ENCODE peak calls at places on chromosomes 16 and 17, in five cellular contexts. One of them, this sample, is unnamed.

GRCh38 chr16:46973457-46974324 is at the start of gene DNAJA2:
- DNase-seq in PC-9: peak; percentile 66
- DNase-seq in GM23338: peak; percentile 92
- DNase-seq in CD8-positive, alpha-beta memory T cell: peak; percentile 92
- DNase-seq in left ventricle myocardium inferior: peak; percentile 93
- DNase-seq in this sample: peak; percentile 96

GRCh38 chr16:72620853-72621252 is 427.1 kb downstream of the ZFHX3 start:
- DNase-seq in PC-9: no peak
- DNase-seq in GM23338: no peak
- DNase-seq in CD8-positive, alpha-beta memory T cell: no peak
- DNase-seq in left ventricle myocardium inferior: no peak
- DNase-seq in this sample: no peak

GRCh38 chr17:79979201-79979840 is 56.4 kb downstream of the TBC1D16 start:
- DNase-seq in PC-9: no peak
- DNase-seq in GM23338: no peak
- DNase-seq in CD8-positive, alpha-beta memory T cell: no peak
- DNase-seq in left ventricle myocardium inferior: no peak
- DNase-seq in this sample: peak; percentile 30

GRCh38 chr16:54693864-54694263 is 236.8 kb upstream of the IRX5 start:
- DNase-seq in PC-9: no peak
- DNase-seq in GM23338: no peak
- DNase-seq in CD8-positive, alpha-beta memory T cell: no peak
- DNase-seq in left ventricle myocardium inferior: no peak
- DNase-seq in this sample: no peak

GRCh38 chr16:28326881-28327610 is 34.7 kb downstream of the SBK1 start:
- DNase-seq in PC-9: peak; percentile 56
- DNase-seq in GM23338: peak; percentile 84
- DNase-seq in CD8-positive, alpha-beta memory T cell: peak; percentile 59
- DNase-seq in left ventricle myocardium inferior: peak; percentile 37
- DNase-seq in this sample: peak; percentile 84

GRCh38 chr17:17792551-17793377 is 44.0 kb downstream of the SREBF1 start:
- DNase-seq in PC-9: no peak
- DNase-seq in GM23338: peak; percentile 69
- DNase-seq in CD8-positive, alpha-beta memory T cell: peak; percentile 56
- DNase-seq in left ventricle myocardium inferior: no peak
- DNase-seq in this sample: peak; percentile 83

GRCh38 chr17:77125432-77125901 is 15.3 kb upstream of the SEC14L1 start:
- DNase-seq in PC-9: peak; percentile 98
- DNase-seq in GM23338: no peak
- DNase-seq in CD8-positive, alpha-beta memory T cell: no peak
- DNase-seq in left ventricle myocardium inferior: no peak
- DNase-seq in this sample: no peak

GRCh38 chr17:43840814-43841213 is 6.2 kb upstream of the CD300LG start:
- DNase-seq in PC-9: peak; percentile 47
- DNase-seq in GM23338: peak; percentile 46
- DNase-seq in CD8-positive, alpha-beta memory T cell: no peak
- DNase-seq in left ventricle myocardium inferior: no peak
- DNase-seq in this sample: peak; percentile 69

GRCh38 chr17:77318491-77319210 is 177.9 kb downstream of the SEC14L1 start:
- DNase-seq in PC-9: no peak
- DNase-seq in GM23338: no peak
- DNase-seq in CD8-positive, alpha-beta memory T cell: no peak
- DNase-seq in left ventricle myocardium inferior: no peak
- DNase-seq in this sample: peak; percentile 25

GRCh38 chr17:28384281-28385036 is 13.0 kb downstream of the SARM1 start:
- DNase-seq in PC-9: peak; percentile 77
- DNase-seq in GM23338: peak; percentile 66
- DNase-seq in CD8-positive, alpha-beta memory T cell: peak; percentile 49
- DNase-seq in left ventricle myocardium inferior: peak; percentile 49
- DNase-seq in this sample: no peak

GRCh38 chr17:76597156-76598003 is 11.7 kb upstream of the ST6GALNAC2 start:
- DNase-seq in PC-9: peak; percentile 67
- DNase-seq in GM23338: no peak
- DNase-seq in CD8-positive, alpha-beta memory T cell: no peak
- DNase-seq in left ventricle myocardium inferior: no peak
- DNase-seq in this sample: peak; percentile 10

GRCh38 chr16:27317320-27317719 is 3.5 kb downstream of the IL4R start:
- DNase-seq in PC-9: no peak
- DNase-seq in GM23338: no peak
- DNase-seq in CD8-positive, alpha-beta memory T cell: no peak
- DNase-seq in left ventricle myocardium inferior: no peak
- DNase-seq in this sample: no peak

GRCh38 chr16:88970095-88970494 is 6.9 kb downstream of the CBFA2T3 start:
- DNase-seq in PC-9: no peak
- DNase-seq in GM23338: no peak
- DNase-seq in CD8-positive, alpha-beta memory T cell: no peak
- DNase-seq in left ventricle myocardium inferior: no peak
- DNase-seq in this sample: no peak

GRCh38 chr16:85310868-85311585 is 198.8 kb upstream of the CIBAR2 start:
- DNase-seq in PC-9: no peak
- DNase-seq in GM23338: peak; percentile 51
- DNase-seq in CD8-positive, alpha-beta memory T cell: no peak
- DNase-seq in left ventricle myocardium inferior: peak; percentile 37
- DNase-seq in this sample: peak; percentile 80

GRCh38 chr16:24282129-24282528 is 26.0 kb downstream of the CACNG3 start:
- DNase-seq in PC-9: no peak
- DNase-seq in GM23338: no peak
- DNase-seq in CD8-positive, alpha-beta memory T cell: no peak
- DNase-seq in left ventricle myocardium inferior: no peak
- DNase-seq in this sample: no peak

GRCh38 chr17:76032073-76032779 is 5.1 kb upstream of the EVPL start:
- DNase-seq in PC-9: no peak
- DNase-seq in GM23338: no peak
- DNase-seq in CD8-positive, alpha-beta memory T cell: no peak
- DNase-seq in left ventricle myocardium inferior: no peak
- DNase-seq in this sample: no peak

DNA sequence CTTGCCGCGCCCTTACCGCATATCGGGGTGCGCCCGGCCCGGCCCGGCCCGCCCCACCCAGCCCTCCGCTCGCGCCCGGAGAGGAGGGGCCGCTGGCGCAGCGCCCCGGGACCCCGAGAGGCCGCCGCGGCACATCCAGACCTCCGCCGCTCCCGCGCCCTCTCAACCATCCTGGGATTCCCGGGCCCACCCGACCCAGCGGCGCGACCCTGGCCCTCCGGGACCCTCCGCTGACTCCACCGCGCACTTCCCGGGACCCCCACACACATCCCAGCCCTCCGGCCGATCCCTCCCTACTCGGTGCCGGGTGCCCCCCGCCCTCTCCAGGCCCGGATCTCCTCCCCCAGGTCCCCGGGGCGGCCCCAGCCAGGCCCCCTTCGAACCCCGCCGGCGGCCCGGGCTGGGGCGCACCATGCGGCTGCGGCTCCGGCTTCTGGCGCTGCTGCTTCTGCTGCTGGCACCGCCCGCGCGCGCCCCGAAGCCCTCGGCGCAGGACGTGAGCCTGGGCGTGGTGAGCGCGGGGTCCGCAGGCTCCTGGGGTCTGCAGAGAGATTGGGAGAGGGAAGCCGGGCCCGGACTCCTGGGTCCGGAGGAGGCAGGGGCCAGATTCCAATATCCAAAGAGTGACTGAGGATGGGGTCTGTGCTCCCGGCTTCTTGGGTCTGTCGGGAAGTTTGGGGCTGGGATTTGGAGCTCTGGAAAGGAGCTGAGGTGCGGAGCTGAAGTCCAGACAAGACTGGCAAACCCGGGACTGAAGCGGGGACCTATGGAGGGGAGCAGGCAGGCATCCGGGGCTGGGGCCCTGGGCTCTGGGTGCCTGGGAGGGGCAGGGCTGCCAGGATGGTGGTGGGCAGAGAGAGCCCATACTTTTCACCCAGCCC is at the start of gene MMP25:
- DNase-seq in PC-9: no peak
- DNase-seq in GM23338: peak; percentile 80
- DNase-seq in CD8-positive, alpha-beta memory T cell: no peak
- DNase-seq in left ventricle myocardium inferior: no peak
- DNase-seq in this sample: peak; percentile 95
- H3K27me3 ChIP-seq in PC-9: no peaks in the 10 kb centered on the region
- H3K27me3 ChIP-seq in GM23338: peaks cover 39% of the 10 kb centered on the region
- H3K27me3 ChIP-seq in CD8-positive, alpha-beta memory T cell: peaks cover 37% of the 10 kb centered on the region
- H3K27me3 ChIP-seq in left ventricle myocardium inferior: peaks cover 90% of the 10 kb centered on the region
- H3K27me3 ChIP-seq in this sample: peaks cover 15% of the 10 kb centered on the region

DNA sequence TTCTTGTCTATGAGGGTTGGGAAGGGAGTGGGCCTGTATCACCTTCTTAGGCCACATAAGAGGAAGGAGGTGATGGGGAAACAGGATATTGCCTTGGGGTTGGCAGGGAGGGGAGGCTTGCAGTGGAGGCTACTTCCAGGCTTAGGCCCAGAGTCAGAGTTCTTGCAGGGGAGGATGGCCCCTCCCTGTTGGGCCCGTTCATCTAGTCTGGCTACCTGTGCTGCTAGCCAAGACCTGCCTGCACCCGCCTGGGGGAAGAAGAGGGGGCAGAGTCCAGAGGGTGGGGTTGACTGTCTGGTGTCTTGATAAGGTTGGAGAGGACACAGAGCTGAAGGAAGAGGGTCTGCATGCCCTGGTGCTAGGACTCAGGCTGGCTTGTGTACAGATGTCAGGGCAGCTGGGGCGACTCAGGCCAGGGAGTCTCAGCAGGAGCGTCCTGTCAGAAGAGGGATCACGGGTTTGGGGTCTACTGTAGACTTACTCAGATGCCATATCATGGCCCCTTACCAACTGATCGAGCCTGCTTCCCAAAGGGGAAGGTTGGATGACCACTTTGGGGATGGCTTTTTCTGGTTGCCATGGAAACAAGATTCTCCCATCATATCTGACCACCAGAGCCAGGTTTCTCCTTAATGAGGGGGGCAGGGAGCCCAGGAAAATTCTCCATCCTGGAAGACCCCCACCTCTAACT is 5.3 kb downstream of the KDM6B start:
- DNase-seq in PC-9: no peak
- DNase-seq in GM23338: no peak
- DNase-seq in CD8-positive, alpha-beta memory T cell: no peak
- DNase-seq in left ventricle myocardium inferior: no peak
- DNase-seq in this sample: peak; percentile 30
- H3K4me3 ChIP-seq in PC-9: no peak overlapping the region
- H3K4me3 ChIP-seq in GM23338: no peak overlapping the region
- H3K4me3 ChIP-seq in CD8-positive, alpha-beta memory T cell: peak overlapping the region; percentile 2
- H3K4me3 ChIP-seq in left ventricle myocardium inferior: peak overlapping the region; percentile 30
- H3K4me3 ChIP-seq in this sample: no peak overlapping the region

GRCh38 chr17:4645642-4646041 is 4.2 kb upstream of the ALOX15 start:
- DNase-seq in PC-9: no peak
- DNase-seq in GM23338: no peak
- DNase-seq in CD8-positive, alpha-beta memory T cell: no peak
- DNase-seq in left ventricle myocardium inferior: no peak
- DNase-seq in this sample: no peak
- H3K27me3 ChIP-seq in PC-9: peaks cover 4% of the 10 kb centered on the region
- H3K27me3 ChIP-seq in GM23338: peaks cover 42% of the 10 kb centered on the region
- H3K27me3 ChIP-seq in CD8-positive, alpha-beta memory T cell: peaks cover 8% of the 10 kb centered on the region
- H3K27me3 ChIP-seq in left ventricle myocardium inferior: peaks cover 89% of the 10 kb centered on the region
- H3K27me3 ChIP-seq in this sample: peaks cover 27% of the 10 kb centered on the region

GRCh38 chr16:4499196-4499555 is 23.0 kb downstream of the HMOX2 start:
- DNase-seq in PC-9: no peak
- DNase-seq in GM23338: no peak
- DNase-seq in CD8-positive, alpha-beta memory T cell: no peak
- DNase-seq in left ventricle myocardium inferior: no peak
- DNase-seq in this sample: no peak

GRCh38 chr16:4498546-4499195 is 22.5 kb downstream of the HMOX2 start:
- DNase-seq in PC-9: peak; percentile 82
- DNase-seq in GM23338: no peak
- DNase-seq in CD8-positive, alpha-beta memory T cell: no peak
- DNase-seq in left ventricle myocardium inferior: no peak
- DNase-seq in this sample: no peak

GRCh38 chr16:4500283-4500682 is 24.1 kb downstream of the HMOX2 start:
- DNase-seq in PC-9: peak; percentile 83
- DNase-seq in GM23338: no peak
- DNase-seq in CD8-positive, alpha-beta memory T cell: no peak
- DNase-seq in left ventricle myocardium inferior: no peak
- DNase-seq in this sample: no peak

GRCh38 chr16:4505356-4506153 is 29.4 kb downstream of the HMOX2 start:
- DNase-seq in PC-9: no peak
- DNase-seq in GM23338: no peak
- DNase-seq in CD8-positive, alpha-beta memory T cell: peak; percentile 61
- DNase-seq in left ventricle myocardium inferior: no peak
- DNase-seq in this sample: no peak

GRCh38 chr16:4501071-4501478 is 24.9 kb downstream of the HMOX2 start:
- DNase-seq in PC-9: no peak
- DNase-seq in GM23338: no peak
- DNase-seq in CD8-positive, alpha-beta memory T cell: no peak
- DNase-seq in left ventricle myocardium inferior: no peak
- DNase-seq in this sample: no peak
- H3K4me3 ChIP-seq in PC-9: no peak overlapping the region
- H3K4me3 ChIP-seq in GM23338: no peak overlapping the region
- H3K4me3 ChIP-seq in CD8-positive, alpha-beta memory T cell: no peak overlapping the region
- H3K4me3 ChIP-seq in left ventricle myocardium inferior: peak overlapping the region; percentile 40
- H3K4me3 ChIP-seq in this sample: no peak overlapping the region

GRCh38 chr16:56658476-56658875 is 717 bp downstream of the MT1F start:
- DNase-seq in PC-9: no peak
- DNase-seq in GM23338: no peak
- DNase-seq in CD8-positive, alpha-beta memory T cell: no peak
- DNase-seq in left ventricle myocardium inferior: no peak
- DNase-seq in this sample: peak; percentile 47
- H3K27me3 ChIP-seq in PC-9: peaks cover 11% of the 10 kb centered on the region
- H3K27me3 ChIP-seq in GM23338: peaks cover 76% of the 10 kb centered on the region
- H3K27me3 ChIP-seq in CD8-positive, alpha-beta memory T cell: no peaks in the 10 kb centered on the region
- H3K27me3 ChIP-seq in left ventricle myocardium inferior: peaks cover 42% of the 10 kb centered on the region
- H3K27me3 ChIP-seq in this sample: peaks cover 61% of the 10 kb centered on the region

DNA sequence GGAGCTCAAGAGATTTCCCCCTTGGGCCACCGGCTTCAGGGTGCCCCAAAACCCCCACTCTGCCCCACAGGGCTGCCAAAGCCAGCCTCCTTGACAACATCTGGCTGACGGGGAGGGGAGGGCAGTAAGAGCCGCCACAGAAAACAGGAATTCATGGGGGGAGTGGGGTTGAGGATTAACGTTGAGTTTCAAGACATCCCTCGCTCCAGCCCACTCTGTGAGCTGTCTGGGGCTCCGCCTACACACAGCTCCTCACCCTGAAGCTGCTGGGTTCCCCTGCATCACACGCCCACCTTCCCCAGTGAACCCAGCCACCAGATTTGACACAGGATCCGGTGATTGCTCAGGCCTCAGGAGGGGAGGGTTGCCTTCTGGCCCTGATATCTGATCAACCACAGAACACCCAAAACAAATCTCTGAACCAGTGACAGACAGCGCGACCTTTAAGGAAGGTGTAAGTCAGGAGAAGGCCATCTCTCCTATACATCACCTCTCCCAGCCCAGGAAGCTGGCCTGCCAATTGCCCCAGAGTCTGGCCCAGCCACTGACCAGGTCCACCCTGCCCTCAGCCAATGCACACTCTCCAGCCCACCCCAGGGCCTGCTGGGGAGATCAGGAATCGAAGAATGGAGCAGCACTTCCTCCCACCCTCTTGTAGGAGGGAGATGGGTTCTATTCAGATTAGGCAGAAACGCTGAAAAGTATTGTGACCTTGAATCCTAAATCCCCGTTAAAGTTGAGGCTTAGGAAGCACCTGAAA is 132.1 kb downstream of the CLEC16A start:
- DNase-seq in PC-9: no peak
- DNase-seq in GM23338: no peak
- DNase-seq in CD8-positive, alpha-beta memory T cell: no peak
- DNase-seq in left ventricle myocardium inferior: no peak
- DNase-seq in this sample: no peak
- H3K4me3 ChIP-seq in PC-9: no peak overlapping the region
- H3K4me3 ChIP-seq in GM23338: no peak overlapping the region
- H3K4me3 ChIP-seq in CD8-positive, alpha-beta memory T cell: no peak overlapping the region
- H3K4me3 ChIP-seq in left ventricle myocardium inferior: no peak overlapping the region
- H3K4me3 ChIP-seq in this sample: no peak overlapping the region

GRCh38 chr17:39599665-39600468 is 7.9 kb downstream of the NEUROD2 start:
- DNase-seq in PC-9: no peak
- DNase-seq in GM23338: peak; percentile 58
- DNase-seq in CD8-positive, alpha-beta memory T cell: no peak
- DNase-seq in left ventricle myocardium inferior: no peak
- DNase-seq in this sample: peak; percentile 73
- H3K27me3 ChIP-seq in PC-9: peaks cover 98% of the 10 kb centered on the region
- H3K27me3 ChIP-seq in GM23338: peaks cover 100% of the 10 kb centered on the region
- H3K27me3 ChIP-seq in CD8-positive, alpha-beta memory T cell: peaks cover 87% of the 10 kb centered on the region
- H3K27me3 ChIP-seq in left ventricle myocardium inferior: peaks cover 100% of the 10 kb centered on the region
- H3K27me3 ChIP-seq in this sample: peaks cover 98% of the 10 kb centered on the region

This sample was measured in H7.